ENCODE peak calls at places on chromosomes 16 and 17, in seven cellular contexts. Q, Y, I, Z, P, O and J are unnamed samples.

GRCh38 chr17:6713130-6713917 is at the start of gene SLC13A5:
- DNase-seq in Q (peak), Y (no peak), I (peak), Z (no peak), P (peak), O (peak), J (no peak)

GRCh38 chr17:38424297-38424972 is 3.8 kb upstream of the ARHGAP23 start:
- DNase-seq in Q (no peak), Y (no peak), I (no peak), Z (no peak), P (no peak), O (no peak), J (no peak)

GRCh38 chr17:48542956-48543853 is 1.7 kb downstream of the HOXB2 start:
- DNase-seq in Q (no peak), Y (peak), I (no peak), Z (peak), P (no peak), O (peak), J (no peak)

GRCh38 chr17:36851230-36851629 is 86.0 kb upstream of the LHX1 start:
- DNase-seq in Q (no peak), Y (no peak), I (no peak), Z (no peak), P (no peak), O (no peak), J (no peak)

GRCh38 chr16:85988723-85989313 is 89.9 kb downstream of the IRF8 start:
- DNase-seq in Q (no peak), Y (no peak), I (no peak), Z (no peak), P (no peak), O (no peak), J (no peak)

GRCh38 chr16:72457243-72457925 is 285.4 kb upstream of the PMFBP1 start:
- DNase-seq in Q (no peak), Y (no peak), I (no peak), Z (no peak), P (no peak), O (no peak), J (no peak)

GRCh38 chr17:7045492-7046126 is 1.7 kb upstream of the SLC16A11 start:
- DNase-seq in Q (no peak), Y (no peak), I (no peak), Z (no peak), P (peak), O (peak), J (no peak)

GRCh38 chr16:72301416-72302048 is 129.6 kb upstream of the PMFBP1 start:
- DNase-seq in Q (no peak), Y (no peak), I (no peak), Z (no peak), P (no peak), O (no peak), J (no peak)

GRCh38 chr17:60354223-60354622 is 37.7 kb downstream of the USP32 start:
- DNase-seq in Q (no peak), Y (no peak), I (no peak), Z (no peak), P (no peak), O (no peak), J (no peak)

GRCh38 chr17:49086316-49086605 is 46.3 kb upstream of the B4GALNT2 start:
- DNase-seq in Q (no peak), Y (no peak), I (no peak), Z (no peak), P (no peak), O (no peak), J (no peak)

GRCh38 chr17:34207572-34207971 is 47.5 kb upstream of the CCL2 start:
- DNase-seq in Q (no peak), Y (no peak), I (no peak), Z (no peak), P (no peak), O (no peak), J (no peak)

GRCh38 chr17:72422505-72423285 is 301.9 kb downstream of the SOX9 start:
- DNase-seq in Q (peak), Y (no peak), I (no peak), Z (no peak), P (no peak), O (peak), J (no peak)

GRCh38 chr16:78932395-78932794 is 668.1 kb downstream of the MAF start:
- DNase-seq in Q (no peak), Y (no peak), I (no peak), Z (no peak), P (no peak), O (no peak), J (no peak)

GRCh38 chr16:88512728-88513674 is 57.2 kb upstream of the ZC3H18 start:
- DNase-seq in Q (no peak), Y (no peak), I (no peak), Z (no peak), P (no peak), O (no peak), J (no peak)

GRCh38 chr16:27347930-27348685 is 34.3 kb downstream of the IL4R start:
- DNase-seq in Q (no peak), Y (no peak), I (no peak), Z (no peak), P (peak), O (no peak), J (no peak)

GRCh38 chr17:40495140-40495539 is 6.3 kb downstream of the TNS4 start:
- DNase-seq in Q (no peak), Y (no peak), I (no peak), Z (no peak), P (no peak), O (no peak), J (no peak)

GRCh38 chr17:5545051-5545987 is 39.0 kb downstream of the NLRP1 start:
- DNase-seq in Q (peak), Y (peak), I (no peak), Z (no peak), P (no peak), O (no peak), J (no peak)

GRCh38 chr17:64992325-64992802 is 64.2 kb downstream of the GNA13 start:
- DNase-seq in Q (no peak), Y (no peak), I (no peak), Z (no peak), P (no peak), O (no peak), J (no peak)

GRCh38 chr17:65530158-65530984 is 31.1 kb downstream of the AXIN2 start:
- DNase-seq in Q (no peak), Y (no peak), I (no peak), Z (no peak), P (no peak), O (no peak), J (no peak)

GRCh38 chr16:67992661-67993206 is 6.5 kb downstream of the DPEP2 start:
- DNase-seq in Q (no peak), Y (no peak), I (no peak), Z (no peak), P (no peak), O (no peak), J (no peak)

GRCh38 chr16:85177448-85177846 is 65.2 kb upstream of the CIBAR2 start:
- DNase-seq in Q (no peak), Y (no peak), I (no peak), Z (no peak), P (no peak), O (no peak), J (no peak)

GRCh38 chr17:50047488-50048126 is 8.3 kb upstream of the ITGA3 start:
- DNase-seq in Q (no peak), Y (no peak), I (no peak), Z (no peak), P (no peak), O (no peak), J (no peak)

GRCh38 chr17:10631048-10631700 is 25.9 kb downstream of the MYH3 start:
- DNase-seq in Q (no peak), Y (peak), I (no peak), Z (no peak), P (no peak), O (no peak), J (no peak)

GRCh38 chr17:62761884-62762283 is 46.2 kb downstream of the MARCHF10 start:
- DNase-seq in Q (no peak), Y (no peak), I (no peak), Z (no peak), P (no peak), O (no peak), J (no peak)

GRCh38 chr17:65099941-65100315 is 37.2 kb upstream of the RGS9 start:
- DNase-seq in Q (no peak), Y (no peak), I (no peak), Z (no peak), P (no peak), O (peak), J (no peak)

GRCh38 chr16:84279871-84280270 is 14.8 kb upstream of the WFDC1 start:
- DNase-seq in Q (no peak), Y (no peak), I (no peak), Z (no peak), P (no peak), O (no peak), J (no peak)

GRCh38 chr17:72588561-72588960 is 467.7 kb downstream of the SOX9 start:
- DNase-seq in Q (no peak), Y (no peak), I (no peak), Z (no peak), P (no peak), O (no peak), J (no peak)